ENCODE peak calls at places on chromosomes 2 and 18, in four cellular contexts. Q is nephron progenitor cell, B is epithelial cell of esophagus, G is activated T-helper 1 cell treated with Interleukin-2 at 50 U/mL for 16 hours. N is an unnamed sample.

GRCh38 chr2:238141541-238142318 is 3.3 kb downstream of the KLHL30 start:
- DNase-seq in B (peak), G (no peak), Q (no peak), N (peak)

GRCh38 chr18:77015176-77015575 is 117.4 kb downstream of the MBP start:
- DNase-seq in B (peak), Q (no peak), G (no peak), N (no peak)

GRCh38 chr18:57542126-57542525 is 44.4 kb downstream of the FECH start:
- DNase-seq in G (no peak), B (peak), Q (no peak), N (no peak)

GRCh38 chr2:118970396-118971135 is 28.6 kb downstream of the MARCO start:
- DNase-seq in Q (no peak), G (no peak), B (peak), N (no peak)

GRCh38 chr2:45716915-45717314 is 65.4 kb downstream of the PRKCE start:
- DNase-seq in B (no peak), G (no peak), Q (no peak), N (no peak)

GRCh38 chr18:12336887-12337286 is 28.8 kb downstream of the TUBB6 start:
- DNase-seq in B (peak), Q (no peak), G (no peak), N (peak)

GRCh38 chr2:229673676-229674075 is 40.7 kb downstream of the DNER start:
- DNase-seq in B (peak), G (no peak), Q (no peak), N (peak)

GRCh38 chr18:48621240-48621639 is 82.4 kb downstream of the CTIF start:
- DNase-seq in B (peak), Q (no peak), G (no peak), N (no peak)

N was measured in DMS53.